ENCODE peak calls at places on chromosomes 1 and 21, in nine cellular contexts. One of them, this sample, is unnamed.

GRCh38 chr1:167105150-167105840 is 11.4 kb downstream of the STYXL2 start:
- DNase-seq in activated CD4-positive, alpha-beta T cell treated with anti-CD3 and anti-CD28 coated beads, Interleukin-2, amount 10 ng/mL, durations not matched to agents 7 days and 5 days: no peak
- DNase-seq in activated T-helper 9 cell treated with anti-CD3 and anti-CD28 coated beads, Interleukin-2, amount 50 U/mL, for 16 hours: no peak
- DNase-seq in CD8-positive, alpha-beta memory T cell: no peak
- DNase-seq in EH: no peak
- DNase-seq in iPS DF 19.7: no peak
- DNase-seq in left lobe of liver: no peak
- DNase-seq in kidney tubule cell: peak
- DNase-seq in fibroblast of pulmonary artery: no peak
- DNase-seq in this sample: peak

GRCh38 chr1:228064296-228064695 is 18.2 kb upstream of the ARF1 start:
- DNase-seq in activated CD4-positive, alpha-beta T cell treated with anti-CD3 and anti-CD28 coated beads, Interleukin-2, amount 10 ng/mL, durations not matched to agents 7 days and 5 days: no peak
- DNase-seq in activated T-helper 9 cell treated with anti-CD3 and anti-CD28 coated beads, Interleukin-2, amount 50 U/mL, for 16 hours: no peak
- DNase-seq in CD8-positive, alpha-beta memory T cell: no peak
- DNase-seq in EH: no peak
- DNase-seq in iPS DF 19.7: no peak
- DNase-seq in left lobe of liver: peak
- DNase-seq in kidney tubule cell: no peak
- DNase-seq in fibroblast of pulmonary artery: no peak
- DNase-seq in this sample: no peak

GRCh38 chr1:226977288-226977972 is 37.3 kb downstream of the COQ8A start:
- DNase-seq in activated CD4-positive, alpha-beta T cell treated with anti-CD3 and anti-CD28 coated beads, Interleukin-2, amount 10 ng/mL, durations not matched to agents 7 days and 5 days: no peak
- DNase-seq in activated T-helper 9 cell treated with anti-CD3 and anti-CD28 coated beads, Interleukin-2, amount 50 U/mL, for 16 hours: no peak
- DNase-seq in CD8-positive, alpha-beta memory T cell: no peak
- DNase-seq in EH: no peak
- DNase-seq in iPS DF 19.7: no peak
- DNase-seq in left lobe of liver: no peak
- DNase-seq in kidney tubule cell: no peak
- DNase-seq in fibroblast of pulmonary artery: no peak
- DNase-seq in this sample: no peak

GRCh38 chr1:205920159-205920558 is 23.1 kb downstream of the SLC26A9 start:
- DNase-seq in activated CD4-positive, alpha-beta T cell treated with anti-CD3 and anti-CD28 coated beads, Interleukin-2, amount 10 ng/mL, durations not matched to agents 7 days and 5 days: no peak
- DNase-seq in activated T-helper 9 cell treated with anti-CD3 and anti-CD28 coated beads, Interleukin-2, amount 50 U/mL, for 16 hours: no peak
- DNase-seq in CD8-positive, alpha-beta memory T cell: no peak
- DNase-seq in EH: peak
- DNase-seq in iPS DF 19.7: no peak
- DNase-seq in left lobe of liver: no peak
- DNase-seq in kidney tubule cell: peak
- DNase-seq in fibroblast of pulmonary artery: peak
- DNase-seq in this sample: peak

GRCh38 chr1:48251323-48251722 is 28.8 kb downstream of the SLC5A9 start:
- DNase-seq in activated CD4-positive, alpha-beta T cell treated with anti-CD3 and anti-CD28 coated beads, Interleukin-2, amount 10 ng/mL, durations not matched to agents 7 days and 5 days: no peak
- DNase-seq in activated T-helper 9 cell treated with anti-CD3 and anti-CD28 coated beads, Interleukin-2, amount 50 U/mL, for 16 hours: no peak
- DNase-seq in CD8-positive, alpha-beta memory T cell: no peak
- DNase-seq in EH: no peak
- DNase-seq in iPS DF 19.7: no peak
- DNase-seq in left lobe of liver: no peak
- DNase-seq in kidney tubule cell: no peak
- DNase-seq in fibroblast of pulmonary artery: no peak
- DNase-seq in this sample: no peak

GRCh38 chr1:3135746-3136455 is 66.9 kb downstream of the PRDM16 start:
- DNase-seq in activated CD4-positive, alpha-beta T cell treated with anti-CD3 and anti-CD28 coated beads, Interleukin-2, amount 10 ng/mL, durations not matched to agents 7 days and 5 days: no peak
- DNase-seq in activated T-helper 9 cell treated with anti-CD3 and anti-CD28 coated beads, Interleukin-2, amount 50 U/mL, for 16 hours: no peak
- DNase-seq in CD8-positive, alpha-beta memory T cell: no peak
- DNase-seq in EH: no peak
- DNase-seq in iPS DF 19.7: no peak
- DNase-seq in left lobe of liver: no peak
- DNase-seq in kidney tubule cell: no peak
- DNase-seq in fibroblast of pulmonary artery: no peak
- DNase-seq in this sample: no peak

GRCh38 chr21:43702785-43703067 is 16.2 kb upstream of the PDXK start:
- DNase-seq in activated CD4-positive, alpha-beta T cell treated with anti-CD3 and anti-CD28 coated beads, Interleukin-2, amount 10 ng/mL, durations not matched to agents 7 days and 5 days: no peak
- DNase-seq in activated T-helper 9 cell treated with anti-CD3 and anti-CD28 coated beads, Interleukin-2, amount 50 U/mL, for 16 hours: no peak
- DNase-seq in CD8-positive, alpha-beta memory T cell: no peak
- DNase-seq in EH: peak
- DNase-seq in iPS DF 19.7: no peak
- DNase-seq in left lobe of liver: no peak
- DNase-seq in kidney tubule cell: no peak
- DNase-seq in fibroblast of pulmonary artery: no peak
- DNase-seq in this sample: no peak

GRCh38 chr1:1021860-1022259 is 1.9 kb downstream of the AGRN start:
- DNase-seq in activated CD4-positive, alpha-beta T cell treated with anti-CD3 and anti-CD28 coated beads, Interleukin-2, amount 10 ng/mL, durations not matched to agents 7 days and 5 days: no peak
- DNase-seq in activated T-helper 9 cell treated with anti-CD3 and anti-CD28 coated beads, Interleukin-2, amount 50 U/mL, for 16 hours: no peak
- DNase-seq in CD8-positive, alpha-beta memory T cell: no peak
- DNase-seq in EH: no peak
- DNase-seq in iPS DF 19.7: no peak
- DNase-seq in left lobe of liver: no peak
- DNase-seq in kidney tubule cell: peak
- DNase-seq in fibroblast of pulmonary artery: no peak
- DNase-seq in this sample: peak

GRCh38 chr1:178969226-178969987 is 56.3 kb upstream of the FAM20B start:
- DNase-seq in activated CD4-positive, alpha-beta T cell treated with anti-CD3 and anti-CD28 coated beads, Interleukin-2, amount 10 ng/mL, durations not matched to agents 7 days and 5 days: no peak
- DNase-seq in activated T-helper 9 cell treated with anti-CD3 and anti-CD28 coated beads, Interleukin-2, amount 50 U/mL, for 16 hours: no peak
- DNase-seq in CD8-positive, alpha-beta memory T cell: no peak
- DNase-seq in EH: no peak
- DNase-seq in iPS DF 19.7: no peak
- DNase-seq in left lobe of liver: peak
- DNase-seq in kidney tubule cell: no peak
- DNase-seq in fibroblast of pulmonary artery: no peak
- DNase-seq in this sample: no peak

GRCh38 chr1:33713058-33713877 is 150.6 kb upstream of the HMGB4 start:
- DNase-seq in activated CD4-positive, alpha-beta T cell treated with anti-CD3 and anti-CD28 coated beads, Interleukin-2, amount 10 ng/mL, durations not matched to agents 7 days and 5 days: no peak
- DNase-seq in activated T-helper 9 cell treated with anti-CD3 and anti-CD28 coated beads, Interleukin-2, amount 50 U/mL, for 16 hours: no peak
- DNase-seq in CD8-positive, alpha-beta memory T cell: no peak
- DNase-seq in EH: no peak
- DNase-seq in iPS DF 19.7: no peak
- DNase-seq in left lobe of liver: no peak
- DNase-seq in kidney tubule cell: no peak
- DNase-seq in fibroblast of pulmonary artery: no peak
- DNase-seq in this sample: no peak

GRCh38 chr1:61079898-61080336 is 2.4 kb upstream of the NFIA start:
- DNase-seq in activated CD4-positive, alpha-beta T cell treated with anti-CD3 and anti-CD28 coated beads, Interleukin-2, amount 10 ng/mL, durations not matched to agents 7 days and 5 days: no peak
- DNase-seq in activated T-helper 9 cell treated with anti-CD3 and anti-CD28 coated beads, Interleukin-2, amount 50 U/mL, for 16 hours: no peak
- DNase-seq in CD8-positive, alpha-beta memory T cell: no peak
- DNase-seq in EH: peak
- DNase-seq in iPS DF 19.7: no peak
- DNase-seq in left lobe of liver: peak
- DNase-seq in kidney tubule cell: peak
- DNase-seq in fibroblast of pulmonary artery: peak
- DNase-seq in this sample: peak

GRCh38 chr1:99566290-99567021 is 79.5 kb upstream of the PALMD start:
- DNase-seq in activated CD4-positive, alpha-beta T cell treated with anti-CD3 and anti-CD28 coated beads, Interleukin-2, amount 10 ng/mL, durations not matched to agents 7 days and 5 days: no peak
- DNase-seq in activated T-helper 9 cell treated with anti-CD3 and anti-CD28 coated beads, Interleukin-2, amount 50 U/mL, for 16 hours: no peak
- DNase-seq in CD8-positive, alpha-beta memory T cell: no peak
- DNase-seq in EH: no peak
- DNase-seq in iPS DF 19.7: no peak
- DNase-seq in left lobe of liver: peak
- DNase-seq in kidney tubule cell: no peak
- DNase-seq in fibroblast of pulmonary artery: no peak
- DNase-seq in this sample: no peak

GRCh38 chr1:172905452-172905851 is 145.3 kb downstream of the TNFSF18 start:
- DNase-seq in activated CD4-positive, alpha-beta T cell treated with anti-CD3 and anti-CD28 coated beads, Interleukin-2, amount 10 ng/mL, durations not matched to agents 7 days and 5 days: no peak
- DNase-seq in activated T-helper 9 cell treated with anti-CD3 and anti-CD28 coated beads, Interleukin-2, amount 50 U/mL, for 16 hours: no peak
- DNase-seq in CD8-positive, alpha-beta memory T cell: no peak
- DNase-seq in EH: peak
- DNase-seq in iPS DF 19.7: no peak
- DNase-seq in left lobe of liver: no peak
- DNase-seq in kidney tubule cell: peak
- DNase-seq in fibroblast of pulmonary artery: no peak
- DNase-seq in this sample: no peak

GRCh38 chr1:96843196-96843595 is 121.6 kb downstream of the PTBP2 start:
- DNase-seq in activated CD4-positive, alpha-beta T cell treated with anti-CD3 and anti-CD28 coated beads, Interleukin-2, amount 10 ng/mL, durations not matched to agents 7 days and 5 days: no peak
- DNase-seq in activated T-helper 9 cell treated with anti-CD3 and anti-CD28 coated beads, Interleukin-2, amount 50 U/mL, for 16 hours: no peak
- DNase-seq in CD8-positive, alpha-beta memory T cell: no peak
- DNase-seq in EH: peak
- DNase-seq in iPS DF 19.7: no peak
- DNase-seq in left lobe of liver: no peak
- DNase-seq in kidney tubule cell: peak
- DNase-seq in fibroblast of pulmonary artery: peak
- DNase-seq in this sample: peak

GRCh38 chr1:2159124-2159523 is 35.4 kb downstream of the FAAP20 start:
- DNase-seq in activated CD4-positive, alpha-beta T cell treated with anti-CD3 and anti-CD28 coated beads, Interleukin-2, amount 10 ng/mL, durations not matched to agents 7 days and 5 days: no peak
- DNase-seq in activated T-helper 9 cell treated with anti-CD3 and anti-CD28 coated beads, Interleukin-2, amount 50 U/mL, for 16 hours: no peak
- DNase-seq in CD8-positive, alpha-beta memory T cell: no peak
- DNase-seq in EH: no peak
- DNase-seq in iPS DF 19.7: no peak
- DNase-seq in left lobe of liver: no peak
- DNase-seq in kidney tubule cell: no peak
- DNase-seq in fibroblast of pulmonary artery: no peak
- DNase-seq in this sample: no peak

GRCh38 chr21:37546949-37547614 is 180.5 kb downstream of the DYRK1A start:
- DNase-seq in activated CD4-positive, alpha-beta T cell treated with anti-CD3 and anti-CD28 coated beads, Interleukin-2, amount 10 ng/mL, durations not matched to agents 7 days and 5 days: no peak
- DNase-seq in activated T-helper 9 cell treated with anti-CD3 and anti-CD28 coated beads, Interleukin-2, amount 50 U/mL, for 16 hours: no peak
- DNase-seq in CD8-positive, alpha-beta memory T cell: no peak
- DNase-seq in EH: peak
- DNase-seq in iPS DF 19.7: no peak
- DNase-seq in left lobe of liver: no peak
- DNase-seq in kidney tubule cell: peak
- DNase-seq in fibroblast of pulmonary artery: no peak
- DNase-seq in this sample: peak

GRCh38 chr1:172391972-172392371 is 28.5 kb upstream of the C1orf105 start:
- DNase-seq in activated CD4-positive, alpha-beta T cell treated with anti-CD3 and anti-CD28 coated beads, Interleukin-2, amount 10 ng/mL, durations not matched to agents 7 days and 5 days: no peak
- DNase-seq in activated T-helper 9 cell treated with anti-CD3 and anti-CD28 coated beads, Interleukin-2, amount 50 U/mL, for 16 hours: no peak
- DNase-seq in CD8-positive, alpha-beta memory T cell: no peak
- DNase-seq in EH: no peak
- DNase-seq in iPS DF 19.7: no peak
- DNase-seq in left lobe of liver: no peak
- DNase-seq in kidney tubule cell: no peak
- DNase-seq in fibroblast of pulmonary artery: no peak
- DNase-seq in this sample: no peak

GRCh38 chr1:6899141-6899540 is 113.9 kb downstream of the CAMTA1 start:
- DNase-seq in activated CD4-positive, alpha-beta T cell treated with anti-CD3 and anti-CD28 coated beads, Interleukin-2, amount 10 ng/mL, durations not matched to agents 7 days and 5 days: no peak
- DNase-seq in activated T-helper 9 cell treated with anti-CD3 and anti-CD28 coated beads, Interleukin-2, amount 50 U/mL, for 16 hours: no peak
- DNase-seq in CD8-positive, alpha-beta memory T cell: no peak
- DNase-seq in EH: peak
- DNase-seq in iPS DF 19.7: no peak
- DNase-seq in left lobe of liver: no peak
- DNase-seq in kidney tubule cell: no peak
- DNase-seq in fibroblast of pulmonary artery: peak
- DNase-seq in this sample: peak

GRCh38 chr21:45082715-45083114 is 8.3 kb downstream of the ADARB1 start:
- DNase-seq in activated CD4-positive, alpha-beta T cell treated with anti-CD3 and anti-CD28 coated beads, Interleukin-2, amount 10 ng/mL, durations not matched to agents 7 days and 5 days: no peak
- DNase-seq in activated T-helper 9 cell treated with anti-CD3 and anti-CD28 coated beads, Interleukin-2, amount 50 U/mL, for 16 hours: no peak
- DNase-seq in CD8-positive, alpha-beta memory T cell: no peak
- DNase-seq in EH: no peak
- DNase-seq in iPS DF 19.7: no peak
- DNase-seq in left lobe of liver: no peak
- DNase-seq in kidney tubule cell: no peak
- DNase-seq in fibroblast of pulmonary artery: no peak
- DNase-seq in this sample: no peak

GRCh38 chr1:31476891-31477846 is 64.2 kb downstream of the SERINC2 start:
- DNase-seq in activated CD4-positive, alpha-beta T cell treated with anti-CD3 and anti-CD28 coated beads, Interleukin-2, amount 10 ng/mL, durations not matched to agents 7 days and 5 days: no peak
- DNase-seq in activated T-helper 9 cell treated with anti-CD3 and anti-CD28 coated beads, Interleukin-2, amount 50 U/mL, for 16 hours: no peak
- DNase-seq in CD8-positive, alpha-beta memory T cell: no peak
- DNase-seq in EH: peak
- DNase-seq in iPS DF 19.7: no peak
- DNase-seq in left lobe of liver: no peak
- DNase-seq in kidney tubule cell: peak
- DNase-seq in fibroblast of pulmonary artery: no peak
- DNase-seq in this sample: peak

GRCh38 chr1:31788825-31789256 is 24.7 kb upstream of the ADGRB2 start:
- DNase-seq in activated CD4-positive, alpha-beta T cell treated with anti-CD3 and anti-CD28 coated beads, Interleukin-2, amount 10 ng/mL, durations not matched to agents 7 days and 5 days: no peak
- DNase-seq in activated T-helper 9 cell treated with anti-CD3 and anti-CD28 coated beads, Interleukin-2, amount 50 U/mL, for 16 hours: no peak
- DNase-seq in CD8-positive, alpha-beta memory T cell: no peak
- DNase-seq in EH: peak
- DNase-seq in iPS DF 19.7: no peak
- DNase-seq in left lobe of liver: no peak
- DNase-seq in kidney tubule cell: peak
- DNase-seq in fibroblast of pulmonary artery: peak
- DNase-seq in this sample: peak

GRCh38 chr1:197910120-197911110 is 6.8 kb upstream of the LHX9 start:
- DNase-seq in activated CD4-positive, alpha-beta T cell treated with anti-CD3 and anti-CD28 coated beads, Interleukin-2, amount 10 ng/mL, durations not matched to agents 7 days and 5 days: no peak
- DNase-seq in activated T-helper 9 cell treated with anti-CD3 and anti-CD28 coated beads, Interleukin-2, amount 50 U/mL, for 16 hours: no peak
- DNase-seq in CD8-positive, alpha-beta memory T cell: no peak
- DNase-seq in EH: peak
- DNase-seq in iPS DF 19.7: no peak
- DNase-seq in left lobe of liver: no peak
- DNase-seq in kidney tubule cell: no peak
- DNase-seq in fibroblast of pulmonary artery: no peak
- DNase-seq in this sample: no peak

GRCh38 chr1:67700692-67701410 is 15.8 kb downstream of the GADD45A start:
- DNase-seq in activated CD4-positive, alpha-beta T cell treated with anti-CD3 and anti-CD28 coated beads, Interleukin-2, amount 10 ng/mL, durations not matched to agents 7 days and 5 days: no peak
- DNase-seq in activated T-helper 9 cell treated with anti-CD3 and anti-CD28 coated beads, Interleukin-2, amount 50 U/mL, for 16 hours: no peak
- DNase-seq in CD8-positive, alpha-beta memory T cell: no peak
- DNase-seq in EH: peak
- DNase-seq in iPS DF 19.7: peak
- DNase-seq in left lobe of liver: no peak
- DNase-seq in kidney tubule cell: peak
- DNase-seq in fibroblast of pulmonary artery: peak
- DNase-seq in this sample: peak

This sample was measured in choroid plexus epithelial cell.